ENCODE peak calls at places on chromosomes 4 and X, in seven cellular contexts. One of them, this sample, is unnamed.

GRCh38 chr4:86595426-86595805 is 1.3 kb downstream of the PTPN13 start:
- DNase-seq in CD4-positive, CD25-positive, alpha-beta regulatory T cell: no peak
- DNase-seq in fibroblast of the aortic adventitia: no peak
- DNase-seq in Peyer's patch: no peak
- DNase-seq in NCI-H187: no peak
- DNase-seq in fibroblast of pulmonary artery: peak; percentile 35
- DNase-seq in endodermal cell: no peak
- DNase-seq in this sample: no peak

GRCh38 chrX:94576367-94577004 is 902.5 kb downstream of the FAM133A start:
- DNase-seq in NCI-H187: no peak
- DNase-seq in fibroblast of the aortic adventitia: no peak
- DNase-seq in CD4-positive, CD25-positive, alpha-beta regulatory T cell: no peak
- DNase-seq in Peyer's patch: no peak
- DNase-seq in endodermal cell: no peak
- DNase-seq in fibroblast of pulmonary artery: no peak
- DNase-seq in this sample: no peak

GRCh38 chr4:2091990-2092652 is 33.0 kb downstream of the NAT8L start:
- DNase-seq in NCI-H187: no peak
- DNase-seq in endodermal cell: peak; percentile 39
- DNase-seq in fibroblast of the aortic adventitia: no peak
- DNase-seq in fibroblast of pulmonary artery: no peak
- DNase-seq in Peyer's patch: no peak
- DNase-seq in CD4-positive, CD25-positive, alpha-beta regulatory T cell: no peak
- DNase-seq in this sample: no peak

GRCh38 chrX:155071694-155072215 is 447 bp downstream of the BRCC3 start:
- DNase-seq in CD4-positive, CD25-positive, alpha-beta regulatory T cell: no peak
- DNase-seq in endodermal cell: no peak
- DNase-seq in NCI-H187: no peak
- DNase-seq in Peyer's patch: no peak
- DNase-seq in fibroblast of pulmonary artery: no peak
- DNase-seq in fibroblast of the aortic adventitia: no peak
- DNase-seq in this sample: no peak

GRCh38 chr4:87864321-87864720 is 31.6 kb downstream of the MEPE start:
- DNase-seq in fibroblast of pulmonary artery: no peak
- DNase-seq in CD4-positive, CD25-positive, alpha-beta regulatory T cell: no peak
- DNase-seq in Peyer's patch: no peak
- DNase-seq in endodermal cell: no peak
- DNase-seq in NCI-H187: no peak
- DNase-seq in fibroblast of the aortic adventitia: no peak
- DNase-seq in this sample: no peak

GRCh38 chr4:27318740-27319139 is 458.1 kb downstream of the STIM2 start:
- DNase-seq in fibroblast of the aortic adventitia: peak; percentile 69
- DNase-seq in Peyer's patch: no peak
- DNase-seq in endodermal cell: peak; percentile 92
- DNase-seq in fibroblast of pulmonary artery: peak; percentile 35
- DNase-seq in CD4-positive, CD25-positive, alpha-beta regulatory T cell: no peak
- DNase-seq in NCI-H187: no peak
- DNase-seq in this sample: peak; percentile 81

GRCh38 chrX:56803849-56804681 is 75.0 kb downstream of the NBDY start:
- DNase-seq in endodermal cell: peak; percentile 29
- DNase-seq in CD4-positive, CD25-positive, alpha-beta regulatory T cell: no peak
- DNase-seq in NCI-H187: no peak
- DNase-seq in fibroblast of the aortic adventitia: no peak
- DNase-seq in fibroblast of pulmonary artery: no peak
- DNase-seq in Peyer's patch: peak; percentile 2
- DNase-seq in this sample: no peak

GRCh38 chrX:3129256-3129655 is 88.0 kb downstream of the ARSF start:
- DNase-seq in CD4-positive, CD25-positive, alpha-beta regulatory T cell: no peak
- DNase-seq in endodermal cell: no peak
- DNase-seq in fibroblast of pulmonary artery: peak; percentile 11
- DNase-seq in fibroblast of the aortic adventitia: peak; percentile 46
- DNase-seq in Peyer's patch: no peak
- DNase-seq in NCI-H187: no peak
- DNase-seq in this sample: no peak

GRCh38 chrX:1400731-1401471 is 9.0 kb upstream of the SLC25A6 start:
- DNase-seq in CD4-positive, CD25-positive, alpha-beta regulatory T cell: no peak
- DNase-seq in NCI-H187: no peak
- DNase-seq in endodermal cell: peak; percentile 97
- DNase-seq in Peyer's patch: peak; percentile 59
- DNase-seq in fibroblast of pulmonary artery: no peak
- DNase-seq in fibroblast of the aortic adventitia: no peak
- DNase-seq in this sample: peak; percentile 55

GRCh38 chr4:185127021-185127925 is 15.8 kb upstream of the SLC25A4 start:
- DNase-seq in NCI-H187: no peak
- DNase-seq in fibroblast of pulmonary artery: peak; percentile 26
- DNase-seq in fibroblast of the aortic adventitia: no peak
- DNase-seq in endodermal cell: peak; percentile 84
- DNase-seq in Peyer's patch: no peak
- DNase-seq in CD4-positive, CD25-positive, alpha-beta regulatory T cell: no peak
- DNase-seq in this sample: peak; percentile 67

This sample was measured in iPS-NIHi11.